ENCODE peak calls at places on chromosomes 16 and 17, in four cellular contexts. N, X, H and S are unnamed samples.

GRCh38 chr16:89025636-89026035 is 48.6 kb upstream of the CBFA2T3 start:
- DNase-seq in N (no peak), X (no peak), H (no peak), S (no peak)

GRCh38 chr16:88389191-88389590 is 6.4 kb downstream of the ZNF469 start:
- DNase-seq in N (no peak), X (no peak), H (no peak), S (no peak)

GRCh38 chr16:66441586-66442375 is 14.7 kb downstream of the BEAN1 start:
- DNase-seq in N (no peak), X (no peak), H (no peak), S (no peak)

GRCh38 chr17:3730881-3731429 is 7.3 kb downstream of the HASPIN start:
- DNase-seq in N (no peak), X (no peak), H (no peak), S (no peak)

GRCh38 chr16:67286441-67287235 is 7.3 kb downstream of the PLEKHG4 start:
- DNase-seq in N (no peak), X (no peak), H (no peak), S (no peak)

GRCh38 chr17:40071720-40072480 is 9.1 kb downstream of the THRA start:
- DNase-seq in N (no peak), X (no peak), H (peak), S (no peak)

GRCh38 chr17:27846042-27846655 is 45.8 kb upstream of the NOS2 start:
- DNase-seq in N (no peak), X (no peak), H (no peak), S (no peak)

GRCh38 chr16:77790964-77791363 is 2.6 kb downstream of the VAT1L start:
- DNase-seq in N (no peak), X (no peak), H (no peak), S (no peak)

GRCh38 chr16:85288341-85288868 is 176.1 kb upstream of the CIBAR2 start:
- DNase-seq in N (no peak), X (no peak), H (no peak), S (no peak)

GRCh38 chr17:7959503-7960253 is 27.7 kb downstream of the CNTROB start:
- DNase-seq in N (no peak), X (no peak), H (peak), S (no peak)

GRCh38 chr16:48612621-48613020 is 2.6 kb upstream of the N4BP1 start:
- DNase-seq in N (no peak), X (no peak), H (no peak), S (no peak)

GRCh38 chr16:81633680-81634379 is 145.3 kb upstream of the PLCG2 start:
- DNase-seq in N (peak), X (no peak), H (no peak), S (no peak)

GRCh38 chr16:88530858-88531203 is 39.4 kb upstream of the ZC3H18 start:
- DNase-seq in N (peak), X (no peak), H (no peak), S (no peak)

GRCh38 chr17:81278831-81279230 is 16.3 kb downstream of the SLC38A10 start:
- DNase-seq in N (no peak), X (no peak), H (no peak), S (no peak)

GRCh38 chr17:39777534-39778365 is 40.0 kb downstream of the GRB7 start:
- DNase-seq in N (no peak), X (peak), H (no peak), S (no peak)

GRCh38 chr17:19239544-19239943 is 2.4 kb downstream of the EPN2 start:
- DNase-seq in N (no peak), X (no peak), H (no peak), S (no peak)

GRCh38 chr17:3897731-3898130 is 4.9 kb upstream of the CAMKK1 start:
- DNase-seq in N (no peak), X (no peak), H (no peak), S (no peak)

GRCh38 chr16:81431554-81432353 is 12.9 kb upstream of the CMIP start:
- DNase-seq in N (peak), X (no peak), H (peak), S (no peak)

GRCh38 chr17:59753522-59754467 is 46.3 kb downstream of the VMP1 start:
- DNase-seq in N (peak), X (peak), H (peak), S (peak)

GRCh38 chr16:2237552-2238395 is 1.5 kb downstream of the DNASE1L2 start:
- DNase-seq in N (no peak), X (no peak), H (no peak), S (no peak)

GRCh38 chr16:5042574-5043171 is 8.9 kb upstream of the NAGPA start:
- DNase-seq in N (peak), X (no peak), H (peak), S (no peak)

GRCh38 chr17:9987779-9988585 is 82.9 kb upstream of the RCVRN start:
- DNase-seq in N (peak), X (no peak), H (peak), S (peak)

GRCh38 chr16:66924527-66925321 is 611 bp downstream of the RRAD start:
- DNase-seq in N (peak), X (no peak), H (no peak), S (no peak)

GRCh38 chr16:85699628-85700027 is 10.9 kb upstream of the GINS2 start:
- DNase-seq in N (peak), X (no peak), H (no peak), S (no peak)

GRCh38 chr16:85582177-85582888 is 30.8 kb upstream of the GSE1 start:
- DNase-seq in N (no peak), X (no peak), H (no peak), S (no peak)

GRCh38 chr17:56260421-56260820 is 107.1 kb downstream of the ANKFN1 start:
- DNase-seq in N (no peak), X (no peak), H (no peak), S (no peak)

GRCh38 chr17:29038511-29039300 is 4.2 kb upstream of the PIPOX start:
- DNase-seq in N (no peak), X (no peak), H (no peak), S (no peak)

GRCh38 chr17:69607162-69607834 is 192.8 kb downstream of the MAP2K6 start:
- DNase-seq in N (peak), X (peak), H (peak), S (peak)

GRCh38 chr16:4517812-4518211 is 20.8 kb downstream of the CDIP1 start:
- DNase-seq in N (peak), X (no peak), H (peak), S (peak)

GRCh38 chr16:73794936-73795335 is 501.7 kb upstream of the PSMD7 start:
- DNase-seq in N (no peak), X (no peak), H (no peak), S (no peak)

GRCh38 chr17:28476076-28476475 is 2.6 kb downstream of the SLC13A2 start:
- DNase-seq in N (no peak), X (no peak), H (no peak), S (no peak)

GRCh38 chr17:40516581-40517285 is 15.3 kb upstream of the TNS4 start:
- DNase-seq in N (peak), X (peak), H (peak), S (no peak)

GRCh38 chr17:77887464-77888241 is 70.8 kb upstream of the TNRC6C start:
- DNase-seq in N (peak), X (no peak), H (peak), S (peak)

GRCh38 chr17:2931426-2931825 is 132.0 kb downstream of the OR1D5 start:
- DNase-seq in N (no peak), X (no peak), H (peak), S (no peak)

GRCh38 chr17:49987681-49988441 is 7.2 kb downstream of the DLX3 start:
- DNase-seq in N (no peak), X (no peak), H (no peak), S (no peak)

GRCh38 chr17:80499961-80500665 is 23.7 kb upstream of the NPTX1 start:
- DNase-seq in N (no peak), X (no peak), H (no peak), S (no peak)

GRCh38 chr17:40539711-40540411 is 25.4 kb downstream of the CCR7 start:
- DNase-seq in N (no peak), X (no peak), H (no peak), S (no peak)

GRCh38 chr17:76643553-76644148 is at the start of gene ST6GALNAC1:
- DNase-seq in N (peak), X (no peak), H (no peak), S (no peak)
- TF ChIP-seq TARDBP in N (no peak), X (no peak), H (no peak), S (no peak)

GRCh38 chr17:47120521-47121095 is 68.5 kb downstream of the CDC27 start:
- DNase-seq in N (no peak), X (no peak), H (no peak), S (no peak)
- TF ChIP-seq TARDBP in N (no peak), X (no peak), H (no peak), S (no peak)

GRCh38 chr17:42845918-42846593 is 1.7 kb downstream of the AOC2 start:
- DNase-seq in N (no peak), X (no peak), H (no peak), S (no peak)
- TF ChIP-seq TARDBP in N (no peak), X (no peak), H (no peak), S (no peak)

GRCh38 chr17:17693253-17693954 is 12.1 kb downstream of the RAI1 start:
- DNase-seq in N (no peak), X (no peak), H (peak), S (no peak)
- TF ChIP-seq TARDBP in N (no peak), X (no peak), H (peak), S (no peak)

GRCh38 chr16:22050963-22051362 is 41.4 kb upstream of the VWA3A start:
- DNase-seq in N (no peak), X (no peak), H (no peak), S (no peak)

GRCh38 chr16:22054847-22055590 is 37.3 kb upstream of the VWA3A start:
- DNase-seq in N (peak), X (no peak), H (no peak), S (no peak)

GRCh38 chr16:22052985-22053384 is 39.4 kb upstream of the VWA3A start:
- DNase-seq in N (peak), X (no peak), H (no peak), S (no peak)

GRCh38 chr16:22053921-22054341 is 38.4 kb upstream of the VWA3A start:
- DNase-seq in N (no peak), X (peak), H (no peak), S (no peak)

DNA sequence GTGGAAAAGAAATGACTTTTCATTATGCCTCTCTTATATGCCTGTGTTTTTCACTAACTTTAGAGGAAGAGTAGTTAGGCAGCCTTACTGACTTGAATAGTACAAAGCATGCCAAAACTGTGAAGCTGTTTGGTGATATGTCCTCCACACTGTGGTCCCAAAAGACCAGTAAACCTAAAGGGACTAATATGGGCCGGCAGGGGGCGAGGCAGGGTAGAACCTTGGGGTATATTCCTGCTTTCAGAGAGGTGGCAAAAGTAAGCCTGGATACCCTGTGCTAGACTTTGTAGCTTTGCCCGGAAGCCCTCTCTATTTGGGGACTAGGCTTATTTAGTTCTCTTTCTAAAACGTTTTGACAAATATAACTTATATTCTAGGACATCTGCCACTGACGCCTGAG is 36.5 kb upstream of the VWA3A start:
- DNase-seq in N (peak), X (no peak), H (peak), S (peak)
- TF ChIP-seq TARDBP in N (no peak), X (no peak), H (no peak), S (no peak)

DNA sequence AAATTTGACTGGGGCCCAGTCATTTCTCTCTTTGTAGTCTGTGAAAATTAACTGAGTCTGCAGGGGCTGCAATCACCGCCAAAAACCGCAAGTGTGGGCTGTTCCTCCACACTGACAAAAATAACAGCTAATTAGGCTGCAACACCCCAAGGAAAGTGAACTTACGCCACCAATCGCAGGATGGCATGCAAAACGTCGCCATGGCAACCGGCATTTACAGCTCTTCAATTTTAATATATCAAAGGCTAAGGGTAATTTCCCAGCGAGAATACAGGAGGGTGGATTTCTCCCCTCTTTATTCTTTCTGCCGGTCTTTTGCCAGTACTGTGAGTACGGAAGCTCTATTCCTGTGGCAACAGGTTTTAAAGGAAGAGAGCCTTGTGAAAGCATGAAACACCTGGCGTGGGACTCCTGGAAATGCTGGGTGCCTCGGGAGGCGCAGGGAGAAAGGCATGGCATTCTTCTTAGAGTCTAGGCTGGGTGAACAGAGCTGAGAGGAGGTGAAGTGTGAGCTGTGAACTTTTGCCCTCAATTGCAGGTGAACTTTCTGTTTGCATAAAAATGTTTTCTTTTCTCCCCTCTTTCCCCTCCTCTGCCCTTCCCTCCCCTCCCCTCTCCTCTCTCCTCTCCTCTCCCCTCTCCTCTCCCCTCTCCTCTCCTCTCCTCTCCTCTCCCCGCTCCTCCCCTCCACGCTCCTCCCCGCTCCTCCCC is 399.7 kb downstream of the XYLT1 start:
- DNase-seq in N (peak), X (peak), H (no peak), S (no peak)
- TF ChIP-seq TARDBP in N (no peak), X (peak), H (no peak), S (no peak)

GRCh38 chr17:72150632-72151460 is 30.0 kb downstream of the SOX9 start:
- DNase-seq in N (no peak), X (no peak), H (no peak), S (no peak)

GRCh38 chr17:72145972-72146755 is 25.3 kb downstream of the SOX9 start:
- DNase-seq in N (no peak), X (no peak), H (no peak), S (no peak)

GRCh38 chr17:72152392-72152727 is 31.5 kb downstream of the SOX9 start:
- DNase-seq in N (no peak), X (no peak), H (no peak), S (no peak)

GRCh38 chr17:72151565-72152391 is 31.0 kb downstream of the SOX9 start:
- DNase-seq in N (peak), X (no peak), H (peak), S (no peak)
- TF ChIP-seq TARDBP in N (no peak), X (no peak), H (peak), S (no peak)

GRCh38 chr17:16027708-16028584 is 28.3 kb downstream of the TTC19 start:
- DNase-seq in N (peak), X (peak), H (peak), S (no peak)
- TF ChIP-seq TARDBP in N (no peak), X (no peak), H (no peak), S (no peak)